ENCODE peak calls at places on chromosomes 6 and 20, in five cellular contexts. M, F, N, S and O are unnamed samples.

GRCh38 chr20:8722277-8722928 is 346.5 kb upstream of the PLCB4 start:
- DNase-seq in N (no peak), F (no peak), S (peak; percentile 72), M (no peak), O (peak; percentile 86)

GRCh38 chr6:43771210-43771857 is 1.3 kb downstream of the VEGFA start:
- DNase-seq in M (peak; percentile 56), N (no peak), S (peak; percentile 51), F (peak; percentile 59), O (peak; percentile 87)

GRCh38 chr6:122789862-122790739 is 1.0 kb downstream of the SMPDL3A start:
- DNase-seq in S (peak; percentile 56), N (no peak), M (no peak), F (peak; percentile 13), O (peak; percentile 74)

GRCh38 chr20:57586943-57587277 is 26.0 kb downstream of the PCK1 start:
- DNase-seq in S (no peak), N (no peak), M (no peak), F (no peak), O (no peak)

GRCh38 chr6:16296061-16296670 is 57.8 kb downstream of the GMPR start:
- DNase-seq in S (no peak), N (no peak), M (no peak), F (no peak), O (no peak)

GRCh38 chr6:168120390-168121307 is 41.6 kb upstream of the FRMD1 start:
- DNase-seq in M (no peak), S (no peak), F (no peak), N (peak; percentile 60), O (no peak)

GRCh38 chr6:132234356-132234755 is 166.9 kb downstream of the MOXD1 start:
- DNase-seq in S (no peak), N (no peak), F (no peak), M (no peak), O (no peak)

GRCh38 chr20:53162251-53162835 is 190.2 kb downstream of the TSHZ2 start:
- DNase-seq in M (no peak), S (peak; percentile 72), F (no peak), N (peak; percentile 71), O (peak; percentile 95)

GRCh38 chr6:132161283-132161682 is 210.1 kb upstream of the CCN2 start:
- DNase-seq in M (no peak), F (no peak), S (peak; percentile 63), N (no peak), O (peak; percentile 39)

GRCh38 chr6:109896333-109896732 is 81.8 kb upstream of the GPR6 start:
- DNase-seq in M (no peak), N (no peak), F (no peak), S (peak; percentile 6), O (no peak)

GRCh38 chr6:169800668-169801395 is 49.4 kb downstream of the ERMARD start:
- DNase-seq in S (peak; percentile 52), M (no peak), N (peak; percentile 64), F (no peak), O (peak; percentile 64)

GRCh38 chr6:36220211-36220610 is 23.7 kb downstream of the BRPF3 start:
- DNase-seq in M (no peak), F (no peak), S (no peak), N (no peak), O (no peak)

GRCh38 chr6:70281923-70282902 is 20.7 kb downstream of the COL9A1 start:
- DNase-seq in N (no peak), M (no peak), S (no peak), F (no peak), O (peak; percentile 86)

GRCh38 chr20:15763344-15763743 is 809.9 kb downstream of the KIF16B start:
- DNase-seq in M (no peak), F (no peak), S (peak; percentile 43), N (no peak), O (no peak)

GRCh38 chr6:154502564-154502963 is 7.9 kb downstream of the CNKSR3 start:
- DNase-seq in F (no peak), M (no peak), S (no peak), N (no peak), O (no peak)

GRCh38 chr6:101779051-101779844 is 385.7 kb downstream of the GRIK2 start:
- DNase-seq in N (no peak), S (no peak), F (no peak), M (no peak), O (no peak)

GRCh38 chr6:35310265-35310831 is 12.7 kb downstream of the DEF6 start:
- DNase-seq in S (no peak), M (no peak), F (no peak), N (no peak), O (no peak)

GRCh38 chr6:52410979-52411378 is 9.2 kb upstream of the EFHC1 start:
- DNase-seq in M (no peak), N (no peak), S (no peak), F (no peak), O (no peak)

GRCh38 chr6:161031721-161032495 is 40.3 kb downstream of the MAP3K4 start:
- DNase-seq in M (no peak), F (no peak), S (peak; percentile 65), N (no peak), O (no peak)

GRCh38 chr20:38055294-38055693 is 21.7 kb downstream of the RPRD1B start:
- DNase-seq in F (no peak), M (no peak), S (no peak), N (no peak), O (no peak)

GRCh38 chr6:30075987-30076311 is 380 bp upstream of the RNF39 start:
- DNase-seq in F (no peak), N (no peak), S (no peak), M (no peak), O (no peak)

GRCh38 chr20:52972965-52973819 is 1.0 kb downstream of the TSHZ2 start:
- DNase-seq in N (no peak), M (peak; percentile 36), S (no peak), F (no peak), O (peak; percentile 84)

GRCh38 chr6:45148278-45148677 is 179.9 kb upstream of the RUNX2 start:
- DNase-seq in M (no peak), F (no peak), N (no peak), S (peak; percentile 9), O (no peak)

GRCh38 chr6:36701401-36701991 is 3.9 kb downstream of the RAB44 start:
- DNase-seq in M (no peak), F (no peak), N (no peak), S (no peak), O (no peak)